ENCODE peak calls at places on chromosomes 4 and X, in ten cellular contexts. One of them, this sample, is unnamed.

GRCh38 chr4:40548256-40548655 is 81.4 kb downstream of the RBM47 start:
- DNase-seq in fibroblast of the aortic adventitia: no peak
- DNase-seq in CD8-positive, alpha-beta T cell: no peak
- DNase-seq in fibroblast of mammary gland: peak
- DNase-seq in H9: no peak
- DNase-seq in transverse colon: no peak
- DNase-seq in astrocyte of the cerebellum: no peak
- DNase-seq in activated CD8-positive, alpha-beta T cell treated with anti-CD3 and anti-CD28 coated beads for 36 hours: no peak
- DNase-seq in breast epithelium: no peak
- DNase-seq in GM12865: no peak
- DNase-seq in this sample: no peak

GRCh38 chrX:103330601-103331397 is 760 bp downstream of the TCEAL7 start:
- DNase-seq in breast epithelium: no peak
- DNase-seq in fibroblast of mammary gland: peak
- DNase-seq in GM12865: no peak
- DNase-seq in transverse colon: no peak
- DNase-seq in CD8-positive, alpha-beta T cell: no peak
- DNase-seq in H9: peak
- DNase-seq in activated CD8-positive, alpha-beta T cell treated with anti-CD3 and anti-CD28 coated beads for 36 hours: no peak
- DNase-seq in astrocyte of the cerebellum: no peak
- DNase-seq in fibroblast of the aortic adventitia: peak
- DNase-seq in this sample: peak

GRCh38 chr4:185872747-185873380 is 60.9 kb upstream of the SORBS2 start:
- DNase-seq in fibroblast of the aortic adventitia: no peak
- DNase-seq in fibroblast of mammary gland: peak
- DNase-seq in transverse colon: no peak
- DNase-seq in breast epithelium: no peak
- DNase-seq in astrocyte of the cerebellum: no peak
- DNase-seq in GM12865: no peak
- DNase-seq in activated CD8-positive, alpha-beta T cell treated with anti-CD3 and anti-CD28 coated beads for 36 hours: no peak
- DNase-seq in CD8-positive, alpha-beta T cell: no peak
- DNase-seq in H9: no peak
- DNase-seq in this sample: peak

GRCh38 chr4:78644744-78645330 is 93.3 kb downstream of the ANXA3 start:
- DNase-seq in astrocyte of the cerebellum: peak
- DNase-seq in fibroblast of mammary gland: peak
- DNase-seq in CD8-positive, alpha-beta T cell: peak
- DNase-seq in H9: peak
- DNase-seq in breast epithelium: peak
- DNase-seq in transverse colon: peak
- DNase-seq in GM12865: peak
- DNase-seq in activated CD8-positive, alpha-beta T cell treated with anti-CD3 and anti-CD28 coated beads for 36 hours: peak
- DNase-seq in fibroblast of the aortic adventitia: peak
- DNase-seq in this sample: peak

GRCh38 chr4:130395871-130396270 is 1299.9 kb downstream of the C4orf33 start:
- DNase-seq in activated CD8-positive, alpha-beta T cell treated with anti-CD3 and anti-CD28 coated beads for 36 hours: no peak
- DNase-seq in astrocyte of the cerebellum: peak
- DNase-seq in GM12865: no peak
- DNase-seq in fibroblast of the aortic adventitia: peak
- DNase-seq in H9: no peak
- DNase-seq in fibroblast of mammary gland: peak
- DNase-seq in transverse colon: no peak
- DNase-seq in breast epithelium: no peak
- DNase-seq in CD8-positive, alpha-beta T cell: no peak
- DNase-seq in this sample: peak

GRCh38 chrX:100911731-100912130 is 17.0 kb downstream of the XKRX start:
- DNase-seq in fibroblast of the aortic adventitia: no peak
- DNase-seq in fibroblast of mammary gland: no peak
- DNase-seq in CD8-positive, alpha-beta T cell: no peak
- DNase-seq in breast epithelium: no peak
- DNase-seq in transverse colon: no peak
- DNase-seq in activated CD8-positive, alpha-beta T cell treated with anti-CD3 and anti-CD28 coated beads for 36 hours: no peak
- DNase-seq in astrocyte of the cerebellum: no peak
- DNase-seq in GM12865: no peak
- DNase-seq in H9: no peak
- DNase-seq in this sample: no peak

GRCh38 chr4:146255874-146256273 is 41.5 kb downstream of the REELD1 start:
- DNase-seq in activated CD8-positive, alpha-beta T cell treated with anti-CD3 and anti-CD28 coated beads for 36 hours: no peak
- DNase-seq in GM12865: no peak
- DNase-seq in breast epithelium: no peak
- DNase-seq in astrocyte of the cerebellum: peak
- DNase-seq in fibroblast of the aortic adventitia: peak
- DNase-seq in fibroblast of mammary gland: peak
- DNase-seq in transverse colon: no peak
- DNase-seq in CD8-positive, alpha-beta T cell: no peak
- DNase-seq in H9: no peak
- DNase-seq in this sample: peak

GRCh38 chrX:47611926-47612325 is 7.7 kb downstream of the SYN1 start:
- DNase-seq in activated CD8-positive, alpha-beta T cell treated with anti-CD3 and anti-CD28 coated beads for 36 hours: no peak
- DNase-seq in transverse colon: no peak
- DNase-seq in fibroblast of the aortic adventitia: no peak
- DNase-seq in fibroblast of mammary gland: no peak
- DNase-seq in GM12865: no peak
- DNase-seq in astrocyte of the cerebellum: no peak
- DNase-seq in breast epithelium: no peak
- DNase-seq in CD8-positive, alpha-beta T cell: no peak
- DNase-seq in H9: no peak
- DNase-seq in this sample: no peak

GRCh38 chrX:76148011-76148665 is 24.7 kb upstream of the PBDC1 start:
- DNase-seq in fibroblast of mammary gland: peak
- DNase-seq in astrocyte of the cerebellum: peak
- DNase-seq in activated CD8-positive, alpha-beta T cell treated with anti-CD3 and anti-CD28 coated beads for 36 hours: peak
- DNase-seq in H9: no peak
- DNase-seq in CD8-positive, alpha-beta T cell: no peak
- DNase-seq in transverse colon: peak
- DNase-seq in GM12865: peak
- DNase-seq in breast epithelium: no peak
- DNase-seq in fibroblast of the aortic adventitia: peak
- DNase-seq in this sample: peak

GRCh38 chrX:78923198-78924015 is 21.8 kb upstream of the P2RY10 start:
- DNase-seq in fibroblast of the aortic adventitia: no peak
- DNase-seq in H9: no peak
- DNase-seq in CD8-positive, alpha-beta T cell: no peak
- DNase-seq in fibroblast of mammary gland: peak
- DNase-seq in breast epithelium: no peak
- DNase-seq in astrocyte of the cerebellum: no peak
- DNase-seq in transverse colon: no peak
- DNase-seq in activated CD8-positive, alpha-beta T cell treated with anti-CD3 and anti-CD28 coated beads for 36 hours: peak
- DNase-seq in GM12865: peak
- DNase-seq in this sample: no peak

GRCh38 chrX:101263766-101264165 is 27.4 kb downstream of the TAF7L start:
- DNase-seq in fibroblast of mammary gland: no peak
- DNase-seq in breast epithelium: no peak
- DNase-seq in astrocyte of the cerebellum: no peak
- DNase-seq in H9: no peak
- DNase-seq in transverse colon: no peak
- DNase-seq in GM12865: no peak
- DNase-seq in fibroblast of the aortic adventitia: peak
- DNase-seq in CD8-positive, alpha-beta T cell: no peak
- DNase-seq in activated CD8-positive, alpha-beta T cell treated with anti-CD3 and anti-CD28 coated beads for 36 hours: no peak
- DNase-seq in this sample: no peak

GRCh38 chr4:154049457-154050181 is 260.7 kb upstream of the SFRP2 start:
- DNase-seq in fibroblast of the aortic adventitia: peak
- DNase-seq in CD8-positive, alpha-beta T cell: no peak
- DNase-seq in fibroblast of mammary gland: peak
- DNase-seq in activated CD8-positive, alpha-beta T cell treated with anti-CD3 and anti-CD28 coated beads for 36 hours: peak
- DNase-seq in H9: peak
- DNase-seq in breast epithelium: no peak
- DNase-seq in transverse colon: peak
- DNase-seq in astrocyte of the cerebellum: no peak
- DNase-seq in GM12865: no peak
- DNase-seq in this sample: peak

DNA sequence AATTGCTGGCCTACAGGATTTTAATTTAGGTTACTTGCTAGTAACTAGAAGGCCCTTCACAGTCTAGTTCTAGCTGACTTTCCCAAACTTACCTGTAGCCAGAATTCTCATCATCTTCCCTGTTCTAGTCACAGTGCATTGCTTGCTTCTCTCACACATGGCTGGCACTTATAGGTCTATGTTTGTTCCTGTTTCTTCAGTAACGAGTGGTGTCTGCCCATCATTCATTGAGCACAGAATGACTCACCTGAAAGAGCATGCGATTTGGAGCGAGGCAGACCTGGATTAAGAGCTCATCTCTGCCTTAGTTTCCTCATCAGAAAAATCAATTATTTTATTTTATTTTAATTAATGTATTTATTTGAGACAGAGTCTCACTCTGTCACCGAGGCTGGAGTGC is 201.7 kb upstream of the ANK2 start:
- DNase-seq in H9: no peak
- DNase-seq in fibroblast of mammary gland: no peak
- DNase-seq in GM12865: no peak
- DNase-seq in fibroblast of the aortic adventitia: no peak
- DNase-seq in breast epithelium: no peak
- DNase-seq in transverse colon: no peak
- DNase-seq in astrocyte of the cerebellum: no peak
- DNase-seq in CD8-positive, alpha-beta T cell: no peak
- DNase-seq in activated CD8-positive, alpha-beta T cell treated with anti-CD3 and anti-CD28 coated beads for 36 hours: no peak
- DNase-seq in this sample: no peak
- TF ChIP-seq CTCF in H9: no peak
- TF ChIP-seq CTCF in fibroblast of mammary gland: no peak
- TF ChIP-seq CTCF in GM12865: no peak
- TF ChIP-seq CTCF in fibroblast of the aortic adventitia: no peak
- TF ChIP-seq CTCF in breast epithelium: no peak
- TF ChIP-seq CTCF in transverse colon: no peak
- TF ChIP-seq CTCF in astrocyte of the cerebellum: no peak
- TF ChIP-seq CTCF in CD8-positive, alpha-beta T cell: no peak
- TF ChIP-seq CTCF in activated CD8-positive, alpha-beta T cell treated with anti-CD3 and anti-CD28 coated beads for 36 hours: no peak
- TF ChIP-seq CTCF in this sample: no peak

DNA sequence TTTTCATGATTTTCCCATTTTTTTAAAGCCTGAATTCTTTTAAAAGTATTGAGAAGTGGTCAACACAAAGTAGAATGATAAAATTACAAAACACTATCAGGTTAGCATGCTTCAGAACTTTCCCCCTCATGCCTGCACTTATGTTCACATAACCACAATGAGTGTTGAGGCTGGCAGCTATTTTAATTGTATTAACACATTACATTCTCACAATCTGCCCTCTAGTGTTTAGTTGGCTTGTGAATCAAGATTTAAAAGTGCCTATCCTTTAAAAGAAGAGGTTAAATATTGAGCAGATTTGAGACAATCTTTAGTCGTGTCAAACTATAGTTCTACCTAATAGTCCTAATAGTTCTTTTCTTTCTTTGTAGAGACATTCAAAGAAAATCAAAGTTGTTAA is 93.6 kb upstream of the NAP1L5 start:
- DNase-seq in activated CD8-positive, alpha-beta T cell treated with anti-CD3 and anti-CD28 coated beads for 36 hours: no peak
- DNase-seq in H9: no peak
- DNase-seq in breast epithelium: no peak
- DNase-seq in fibroblast of the aortic adventitia: peak
- DNase-seq in fibroblast of mammary gland: peak
- DNase-seq in transverse colon: no peak
- DNase-seq in GM12865: peak
- DNase-seq in CD8-positive, alpha-beta T cell: no peak
- DNase-seq in astrocyte of the cerebellum: peak
- DNase-seq in this sample: no peak
- TF ChIP-seq CTCF in activated CD8-positive, alpha-beta T cell treated with anti-CD3 and anti-CD28 coated beads for 36 hours: peak
- TF ChIP-seq CTCF in H9: peak
- TF ChIP-seq CTCF in breast epithelium: no peak
- TF ChIP-seq CTCF in fibroblast of the aortic adventitia: peak
- TF ChIP-seq CTCF in fibroblast of mammary gland: peak
- TF ChIP-seq CTCF in transverse colon: no peak
- TF ChIP-seq CTCF in GM12865: no peak
- TF ChIP-seq CTCF in CD8-positive, alpha-beta T cell: no peak
- TF ChIP-seq CTCF in astrocyte of the cerebellum: peak
- TF ChIP-seq CTCF in this sample: peak

DNA sequence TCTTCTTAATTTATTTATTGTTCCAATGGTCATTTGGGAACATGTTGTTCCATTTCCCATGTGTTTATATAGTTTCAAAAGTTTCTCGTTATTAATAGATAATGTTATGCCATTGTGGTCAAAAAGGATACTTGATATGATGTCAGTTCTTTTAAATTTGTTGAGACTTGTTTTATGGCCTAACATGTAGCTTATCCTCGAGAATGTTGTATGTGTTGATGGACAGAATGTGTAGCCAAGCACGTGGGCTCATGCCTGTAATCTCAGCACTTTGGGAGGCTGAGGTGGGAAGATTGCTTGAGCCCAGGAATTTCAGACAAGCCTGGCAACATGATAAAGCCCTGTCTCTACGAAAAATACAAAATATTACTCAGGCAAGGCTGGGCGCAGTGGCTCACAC is 168.5 kb upstream of the USP38 start:
- DNase-seq in breast epithelium: no peak
- DNase-seq in GM12865: no peak
- DNase-seq in astrocyte of the cerebellum: no peak
- DNase-seq in fibroblast of the aortic adventitia: no peak
- DNase-seq in CD8-positive, alpha-beta T cell: no peak
- DNase-seq in H9: no peak
- DNase-seq in transverse colon: no peak
- DNase-seq in fibroblast of mammary gland: no peak
- DNase-seq in activated CD8-positive, alpha-beta T cell treated with anti-CD3 and anti-CD28 coated beads for 36 hours: no peak
- DNase-seq in this sample: no peak
- TF ChIP-seq CTCF in breast epithelium: no peak
- TF ChIP-seq CTCF in GM12865: no peak
- TF ChIP-seq CTCF in astrocyte of the cerebellum: no peak
- TF ChIP-seq CTCF in fibroblast of the aortic adventitia: no peak
- TF ChIP-seq CTCF in CD8-positive, alpha-beta T cell: no peak
- TF ChIP-seq CTCF in H9: no peak
- TF ChIP-seq CTCF in transverse colon: no peak
- TF ChIP-seq CTCF in fibroblast of mammary gland: no peak
- TF ChIP-seq CTCF in activated CD8-positive, alpha-beta T cell treated with anti-CD3 and anti-CD28 coated beads for 36 hours: no peak
- TF ChIP-seq CTCF in this sample: no peak

GRCh38 chr4:184747034-184747830 is 13.3 kb upstream of the CENPU start:
- DNase-seq in fibroblast of the aortic adventitia: no peak
- DNase-seq in H9: peak
- DNase-seq in astrocyte of the cerebellum: no peak
- DNase-seq in CD8-positive, alpha-beta T cell: no peak
- DNase-seq in activated CD8-positive, alpha-beta T cell treated with anti-CD3 and anti-CD28 coated beads for 36 hours: no peak
- DNase-seq in transverse colon: peak
- DNase-seq in GM12865: peak
- DNase-seq in fibroblast of mammary gland: no peak
- DNase-seq in breast epithelium: peak
- DNase-seq in this sample: no peak

GRCh38 chr4:184744251-184744650 is 10.4 kb upstream of the CENPU start:
- DNase-seq in GM12865: no peak
- DNase-seq in fibroblast of mammary gland: no peak
- DNase-seq in activated CD8-positive, alpha-beta T cell treated with anti-CD3 and anti-CD28 coated beads for 36 hours: no peak
- DNase-seq in fibroblast of the aortic adventitia: no peak
- DNase-seq in astrocyte of the cerebellum: no peak
- DNase-seq in H9: no peak
- DNase-seq in breast epithelium: no peak
- DNase-seq in transverse colon: no peak
- DNase-seq in CD8-positive, alpha-beta T cell: no peak
- DNase-seq in this sample: no peak

GRCh38 chr4:184748251-184748652 is 14.4 kb upstream of the CENPU start:
- DNase-seq in transverse colon: peak
- DNase-seq in breast epithelium: peak
- DNase-seq in fibroblast of mammary gland: no peak
- DNase-seq in CD8-positive, alpha-beta T cell: no peak
- DNase-seq in activated CD8-positive, alpha-beta T cell treated with anti-CD3 and anti-CD28 coated beads for 36 hours: no peak
- DNase-seq in astrocyte of the cerebellum: no peak
- DNase-seq in fibroblast of the aortic adventitia: peak
- DNase-seq in H9: no peak
- DNase-seq in GM12865: no peak
- DNase-seq in this sample: no peak

GRCh38 chr4:184746532-184746870 is 12.6 kb upstream of the CENPU start:
- DNase-seq in CD8-positive, alpha-beta T cell: no peak
- DNase-seq in astrocyte of the cerebellum: peak
- DNase-seq in GM12865: no peak
- DNase-seq in breast epithelium: peak
- DNase-seq in fibroblast of the aortic adventitia: peak
- DNase-seq in activated CD8-positive, alpha-beta T cell treated with anti-CD3 and anti-CD28 coated beads for 36 hours: no peak
- DNase-seq in transverse colon: no peak
- DNase-seq in fibroblast of mammary gland: peak
- DNase-seq in H9: no peak
- DNase-seq in this sample: peak

GRCh38 chr4:184745747-184746531 is 12.0 kb upstream of the CENPU start:
- DNase-seq in fibroblast of mammary gland: peak
- DNase-seq in breast epithelium: peak
- DNase-seq in transverse colon: peak
- DNase-seq in activated CD8-positive, alpha-beta T cell treated with anti-CD3 and anti-CD28 coated beads for 36 hours: peak
- DNase-seq in CD8-positive, alpha-beta T cell: peak
- DNase-seq in GM12865: peak
- DNase-seq in fibroblast of the aortic adventitia: peak
- DNase-seq in astrocyte of the cerebellum: peak
- DNase-seq in H9: peak
- DNase-seq in this sample: peak
- TF ChIP-seq CTCF in fibroblast of mammary gland: peak
- TF ChIP-seq CTCF in breast epithelium: peak
- TF ChIP-seq CTCF in transverse colon: peak
- TF ChIP-seq CTCF in activated CD8-positive, alpha-beta T cell treated with anti-CD3 and anti-CD28 coated beads for 36 hours: peak
- TF ChIP-seq CTCF in CD8-positive, alpha-beta T cell: peak
- TF ChIP-seq CTCF in GM12865: peak
- TF ChIP-seq CTCF in fibroblast of the aortic adventitia: peak
- TF ChIP-seq CTCF in astrocyte of the cerebellum: peak
- TF ChIP-seq CTCF in H9: peak
- TF ChIP-seq CTCF in this sample: peak